ENCODE peak calls at places on chromosomes 12 and 14, in nine cellular contexts. M is stimulated activated CD4-positive, alpha-beta T cell treated with anti-CD3 and anti-CD28 coated beads, Interleukin-4, amount 100 ng/mL, for 1 hour; R is B cell; P is thoracic aorta; U is NCI-H1105; G is cardiac muscle cell; K is right atrium auricular region; N is transverse colon; T is IMR-90. O is an unnamed sample.
A peak's percentile ranks its signal among the peaks of the same experiment; 100 is the strongest.

GRCh38 chr14:55373784-55374725 is 37.6 kb downstream of the ATG14 start:
- DNase-seq in M (no peak), R (no peak), P (no peak), U (no peak), G (no peak), K (no peak), N (no peak), T (peak; percentile 77), O (peak; percentile 41)

GRCh38 chr12:6956332-6956727 is 5.2 kb downstream of the PTPN6 start:
- DNase-seq in M (no peak), R (no peak), P (no peak), U (no peak), G (no peak), K (no peak), N (no peak), T (no peak), O (peak; percentile 50)

GRCh38 chr12:52211716-52212585 is 20.1 kb upstream of the KRT80 start:
- DNase-seq in M (no peak), R (no peak), P (no peak), U (no peak), G (no peak), K (no peak), N (no peak), T (no peak), O (no peak)

GRCh38 chr14:86646688-86647687 is 1117.0 kb downstream of the FLRT2 start:
- DNase-seq in M (no peak), R (no peak), P (no peak), U (no peak), G (no peak), K (no peak), N (no peak), T (peak; percentile 70), O (no peak)

GRCh38 chr12:28223853-28224252 is 33.6 kb downstream of the CCDC91 start:
- DNase-seq in M (no peak), R (no peak), P (no peak), U (no peak), G (no peak), K (no peak), N (no peak), T (no peak), O (no peak)

GRCh38 chr12:18683603-18684002 is 54.2 kb downstream of the PLCZ1 start:
- DNase-seq in M (no peak), R (no peak), P (no peak), U (no peak), G (no peak), K (no peak), N (no peak), T (peak; percentile 49), O (no peak)

GRCh38 chr12:45743247-45743646 is 13.7 kb downstream of the ARID2 start:
- DNase-seq in M (no peak), R (no peak), P (no peak), U (no peak), G (no peak), K (no peak), N (no peak), T (no peak), O (no peak)

GRCh38 chr14:61269321-61270083 is 11.6 kb downstream of the TMEM30B start:
- DNase-seq in M (peak; percentile 70), R (peak; percentile 71), P (peak; percentile 16), U (peak; percentile 80), G (peak; percentile 88), K (peak; percentile 87), N (peak; percentile 83), T (peak; percentile 72), O (peak; percentile 88)

GRCh38 chr12:88067301-88067700 is 38.1 kb upstream of the C12orf50 start:
- DNase-seq in M (no peak), R (no peak), P (no peak), U (no peak), G (no peak), K (no peak), N (no peak), T (peak; percentile 55), O (no peak)